ENCODE peak calls at places on chromosomes 3 and 15, in nine cellular contexts. A is astrocyte, Q is MM.1S, P is neural progenitor cell, O is dorsolateral prefrontal cortex, Y is NB4, V is Caco-2, T is astrocyte of the cerebellum, E is SK-N-SH. H is an unnamed sample.
A peak's percentile ranks its signal among the peaks of the same experiment; 100 is the strongest.

GRCh38 chr3:153291052-153291689 is 129.1 kb downstream of the RAP2B start:
- DNase-seq in A (no peak), Q (peak; percentile 70), P (peak; percentile 12), O (no peak), Y (peak; percentile 72), V (peak; percentile 29), T (no peak), E (peak; percentile 25), H (peak; percentile 36)

GRCh38 chr3:94456332-94456731 is 393.5 kb downstream of the NSUN3 start:
- DNase-seq in A (no peak), Q (no peak), P (no peak), O (no peak), Y (no peak), V (no peak), T (no peak), E (no peak), H (no peak)

GRCh38 chr3:175107231-175107630 is 248.1 kb downstream of the NAALADL2 start:
- DNase-seq in A (no peak), Q (no peak), P (peak; percentile 13), O (no peak), Y (no peak), V (no peak), T (no peak), E (no peak), H (no peak)

GRCh38 chr3:99473321-99473751 is 165.1 kb upstream of the COL8A1 start:
- DNase-seq in A (peak; percentile 82), Q (no peak), P (no peak), O (no peak), Y (no peak), V (no peak), T (peak; percentile 31), E (no peak), H (no peak)

GRCh38 chr15:80825361-80826030 is 46.3 kb downstream of the CEMIP start:
- DNase-seq in A (peak; percentile 88), Q (no peak), P (no peak), O (no peak), Y (no peak), V (no peak), T (peak; percentile 94), E (no peak), H (peak; percentile 82)

GRCh38 chr3:168162172-168162571 is 66.4 kb upstream of the GOLIM4 start:
- DNase-seq in A (peak; percentile 17), Q (no peak), P (no peak), O (no peak), Y (no peak), V (no peak), T (peak; percentile 35), E (no peak), H (peak; percentile 22)

GRCh38 chr3:197421021-197421420 is 122.6 kb upstream of the DLG1 start:
- DNase-seq in A (no peak), Q (no peak), P (no peak), O (no peak), Y (no peak), V (no peak), T (no peak), E (no peak), H (no peak)

GRCh38 chr3:70856414-70857162 is 544.1 kb upstream of the MDFIC2 start:
- DNase-seq in A (peak; percentile 98), Q (no peak), P (no peak), O (no peak), Y (no peak), V (no peak), T (peak; percentile 56), E (no peak), H (peak; percentile 92)

GRCh38 chr15:50358805-50359204 is 3.8 kb upstream of the GABPB1 start:
- DNase-seq in A (peak; percentile 36), Q (peak; percentile 52), P (peak; percentile 43), O (no peak), Y (peak; percentile 71), V (peak; percentile 55), T (no peak), E (peak; percentile 40), H (peak; percentile 32)
- TF ChIP-seq CTCF in A (peak; percentile 41), Q (peak; percentile 43), P (peak; percentile 46), O (no peak), Y (peak; percentile 52), V (peak; percentile 65), T (peak; percentile 48), E (peak; percentile 54), H (peak; percentile 37)

GRCh38 chr3:47024932-47025331 is 45.5 kb downstream of the NBEAL2 start:
- DNase-seq in A (peak; percentile 35), Q (no peak), P (no peak), O (no peak), Y (no peak), V (no peak), T (no peak), E (no peak), H (peak; percentile 38)

GRCh38 chr3:47022540-47023161 is 43.2 kb downstream of the NBEAL2 start:
- DNase-seq in A (no peak), Q (no peak), P (no peak), O (no peak), Y (no peak), V (no peak), T (no peak), E (no peak), H (peak; percentile 27)

GRCh38 chr3:47028667-47029066 is 49.2 kb downstream of the NBEAL2 start:
- DNase-seq in A (no peak), Q (no peak), P (no peak), O (no peak), Y (no peak), V (no peak), T (no peak), E (no peak), H (no peak)

DNA sequence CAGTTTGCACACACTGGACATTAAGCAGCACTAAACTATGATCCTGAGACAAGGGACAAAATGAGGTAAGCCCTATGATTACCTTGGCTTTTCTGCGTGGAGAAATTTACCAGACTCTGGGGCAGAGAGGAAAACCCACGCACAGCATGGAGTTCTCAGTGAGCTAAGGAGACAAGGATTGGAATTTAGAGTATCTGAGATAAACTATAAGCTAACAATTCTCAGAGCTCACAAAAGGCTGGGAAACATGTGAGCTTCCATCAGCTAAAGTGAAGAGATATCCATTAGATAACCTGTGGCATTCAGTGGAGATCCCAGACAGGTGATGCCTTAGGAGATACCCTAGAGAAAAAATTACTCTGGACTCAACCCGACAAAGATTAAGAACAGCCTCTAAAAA is 48.7 kb downstream of the NBEAL2 start:
- DNase-seq in A (no peak), Q (no peak), P (no peak), O (no peak), Y (no peak), V (no peak), T (no peak), E (no peak), H (no peak)
- H3K4me3 ChIP-seq in A (no peak overlapping the region), Q (no peak overlapping the region), P (no peak overlapping the region), O (no peak overlapping the region), Y (no peak overlapping the region), V (no peak overlapping the region), T (no peak overlapping the region), E (no peak overlapping the region), H (no peak overlapping the region)

GRCh38 chr3:194869482-194870169 is 183.9 kb downstream of the FAM43A start:
- DNase-seq in A (peak; percentile 53), Q (no peak), P (no peak), O (no peak), Y (peak; percentile 20), V (no peak), T (no peak), E (no peak), H (peak; percentile 85)

GRCh38 chr3:194870394-194871110 is 184.9 kb downstream of the FAM43A start:
- DNase-seq in A (peak; percentile 72), Q (no peak), P (no peak), O (no peak), Y (no peak), V (peak; percentile 36), T (no peak), E (no peak), H (peak; percentile 80)

GRCh38 chr3:194872669-194872977 is 186.9 kb downstream of the FAM43A start:
- DNase-seq in A (peak; percentile 70), Q (no peak), P (peak; percentile 46), O (no peak), Y (no peak), V (no peak), T (peak; percentile 26), E (no peak), H (peak; percentile 66)

GRCh38 chr3:194871864-194872668 is 186.4 kb downstream of the FAM43A start:
- DNase-seq in A (peak; percentile 40), Q (no peak), P (no peak), O (peak; percentile 37), Y (peak; percentile 56), V (no peak), T (no peak), E (peak; percentile 47), H (peak; percentile 72)

DNA sequence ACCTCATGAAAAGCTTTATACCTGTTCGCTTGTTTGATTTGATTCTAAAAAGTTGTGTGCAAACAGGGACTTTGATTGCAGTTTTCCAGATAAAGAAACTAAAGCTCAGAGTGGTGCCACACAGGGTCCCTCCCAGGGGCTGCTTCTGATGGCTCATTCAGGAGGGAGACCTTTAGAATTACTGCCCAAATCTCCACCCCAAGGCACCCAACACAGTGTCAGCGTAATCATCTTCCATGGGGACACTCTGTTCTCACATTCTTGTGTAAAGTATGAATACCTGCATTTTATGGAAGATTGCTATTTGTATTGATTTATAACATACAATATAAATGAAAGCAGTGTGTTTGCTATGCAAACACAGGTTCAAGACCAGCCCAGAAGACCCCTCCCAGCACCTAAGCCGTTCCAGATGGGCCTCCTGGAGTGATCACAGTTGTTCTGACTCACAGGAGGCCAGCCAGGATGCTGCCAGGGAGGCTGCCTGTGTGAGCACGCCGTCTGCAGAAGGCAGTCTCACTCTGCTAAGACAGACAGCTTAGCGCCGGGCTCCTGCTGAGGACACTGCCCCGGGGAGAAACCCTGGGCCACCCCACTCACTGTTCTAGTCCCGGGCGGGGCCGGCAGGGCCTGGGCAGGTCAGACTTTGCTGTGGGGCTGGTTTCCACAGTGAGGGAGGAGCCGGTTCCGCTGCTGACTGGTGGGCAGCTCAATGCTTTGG is 185.6 kb downstream of the FAM43A start:
- DNase-seq in A (peak; percentile 85), Q (no peak), P (peak; percentile 49), O (no peak), Y (peak; percentile 74), V (peak; percentile 72), T (peak; percentile 39), E (peak; percentile 82), H (peak; percentile 90)
- TF ChIP-seq CTCF in A (no peak), Q (no peak), P (no peak), O (no peak), Y (no peak), V (no peak), T (no peak), E (no peak), H (no peak)

GRCh38 chr3:53188720-53189119 is 27.7 kb downstream of the PRKCD start:
- DNase-seq in A (no peak), Q (no peak), P (no peak), O (no peak), Y (no peak), V (no peak), T (no peak), E (no peak), H (no peak)

GRCh38 chr3:53192608-53193007 is 31.6 kb downstream of the PRKCD start:
- DNase-seq in A (no peak), Q (peak; percentile 31), P (no peak), O (no peak), Y (no peak), V (no peak), T (no peak), E (peak; percentile 11), H (no peak)

GRCh38 chr3:53191836-53192480 is 30.9 kb downstream of the PRKCD start:
- DNase-seq in A (no peak), Q (no peak), P (no peak), O (no peak), Y (no peak), V (no peak), T (no peak), E (peak; percentile 8), H (no peak)

GRCh38 chr3:53189276-53189675 is 28.3 kb downstream of the PRKCD start:
- DNase-seq in A (no peak), Q (no peak), P (no peak), O (no peak), Y (no peak), V (no peak), T (no peak), E (no peak), H (no peak)

GRCh38 chr3:53190659-53191058 is 29.6 kb downstream of the PRKCD start:
- DNase-seq in A (no peak), Q (peak; percentile 60), P (no peak), O (no peak), Y (no peak), V (no peak), T (no peak), E (no peak), H (no peak)
- H3K4me3 ChIP-seq in A (no peak overlapping the region), Q (no peak overlapping the region), P (no peak overlapping the region), O (no peak overlapping the region), Y (no peak overlapping the region), V (no peak overlapping the region), T (no peak overlapping the region), E (no peak overlapping the region), H (no peak overlapping the region)